ENCODE peak calls at places on chromosome 9, in four cellular contexts. V is NCI-H345; X is stimulated activated naive CD4-positive, alpha-beta T cell; O is lung. Y is an unnamed sample.

GRCh38 chr9:121133104-121133816 is 58.5 kb downstream of the CNTRL start:
- DNase-seq in V (peak), X (peak), O (peak), Y (peak)

GRCh38 chr9:19946446-19947109 is 157.7 kb upstream of the SLC24A2 start:
- DNase-seq in V (peak), X (peak), O (no peak), Y (no peak)

GRCh38 chr9:132042324-132042723 is 37.3 kb downstream of the MED27 start:
- DNase-seq in V (no peak), X (no peak), O (no peak), Y (no peak)

GRCh38 chr9:37508135-37508833 is 22.5 kb downstream of the POLR1E start:
- DNase-seq in V (no peak), X (no peak), O (no peak), Y (no peak)

GRCh38 chr9:116951588-116952433 is 264.7 kb downstream of the TRIM32 start:
- DNase-seq in V (no peak), X (no peak), O (no peak), Y (no peak)

GRCh38 chr9:71368157-71368556 is 246.7 kb upstream of the TRPM3 start:
- DNase-seq in V (no peak), X (no peak), O (no peak), Y (peak)

GRCh38 chr9:16985559-16986348 is 115.3 kb upstream of the BNC2 start:
- DNase-seq in V (no peak), X (no peak), O (no peak), Y (no peak)

GRCh38 chr9:112050544-112051475 is 124.3 kb downstream of the SUSD1 start:
- DNase-seq in V (no peak), X (no peak), O (no peak), Y (peak)

GRCh38 chr9:133421615-133422542 is at the start of gene ADAMTS13:
- DNase-seq in V (no peak), X (no peak), O (no peak), Y (no peak)

GRCh38 chr9:137725598-137725997 is 106.8 kb downstream of the EHMT1 start:
- DNase-seq in V (no peak), X (no peak), O (no peak), Y (no peak)

GRCh38 chr9:3863114-3863528 is 337.3 kb upstream of the RFX3 start:
- DNase-seq in V (no peak), X (no peak), O (no peak), Y (no peak)

GRCh38 chr9:13410566-13411031 is 131.1 kb upstream of the MPDZ start:
- DNase-seq in V (no peak), X (no peak), O (no peak), Y (no peak)

GRCh38 chr9:69600314-69601047 is 71.7 kb downstream of the APBA1 start:
- DNase-seq in V (no peak), X (no peak), O (no peak), Y (no peak)

GRCh38 chr9:114677418-114677817 is 4.6 kb downstream of the TEX48 start:
- DNase-seq in V (peak), X (no peak), O (peak), Y (peak)

GRCh38 chr9:10052916-10053315 is 559.9 kb downstream of the PTPRD start:
- DNase-seq in V (no peak), X (no peak), O (no peak), Y (no peak)

GRCh38 chr9:89903076-89903475 is 298.3 kb downstream of the GADD45G start:
- DNase-seq in V (no peak), X (no peak), O (no peak), Y (no peak)

GRCh38 chr9:104258289-104259045 is 164.4 kb downstream of the SMC2 start:
- DNase-seq in V (no peak), X (no peak), O (no peak), Y (no peak)

Y was measured in mucosa of gallbladder.